ENCODE peak calls at places on chromosomes 12 and 14, in five cellular contexts. P is left kidney; Q is stimulated activated CD4-positive, alpha-beta T cell treated with anti-CD3 and anti-CD28 coated beads, Interleukin-2, amount 100 ng/mL, for 48 hours; A is H4; Y is CD4-positive, alpha-beta T cell. V is an unnamed sample.

GRCh38 chr12:122845041-122845864 is 10.0 kb downstream of the HIP1R start:
- DNase-seq in P (no peak), Q (no peak), A (no peak), Y (no peak), V (peak; percentile 65)

GRCh38 chr14:38605193-38606114 is 349.6 kb upstream of the CLEC14A start:
- DNase-seq in P (no peak), Q (no peak), A (no peak), Y (no peak), V (no peak)

GRCh38 chr14:69708586-69709169 is 58.3 kb upstream of the SRSF5 start:
- DNase-seq in P (peak; percentile 66), Q (no peak), A (peak; percentile 16), Y (peak; percentile 20), V (peak; percentile 84)

GRCh38 chr12:91852646-91853045 is 293.0 kb downstream of the BTG1 start:
- DNase-seq in P (no peak), Q (no peak), A (peak; percentile 36), Y (no peak), V (no peak)

GRCh38 chr14:70350078-70350477 is 9.4 kb downstream of the COX16 start:
- DNase-seq in P (no peak), Q (no peak), A (peak; percentile 9), Y (no peak), V (peak; percentile 80)

GRCh38 chr12:15863258-15863835 is 18.8 kb upstream of the STRAP start:
- DNase-seq in P (peak; percentile 18), Q (no peak), A (peak; percentile 32), Y (no peak), V (peak; percentile 79)

GRCh38 chr12:91990525-91990924 is 155.1 kb downstream of the BTG1 start:
- DNase-seq in P (no peak), Q (no peak), A (no peak), Y (no peak), V (no peak)

GRCh38 chr14:95507174-95507573 is 9.3 kb downstream of the SYNE3 start:
- DNase-seq in P (no peak), Q (no peak), A (peak; percentile 97), Y (no peak), V (no peak)

GRCh38 chr12:45878630-45879255 is 111.6 kb downstream of the SCAF11 start:
- DNase-seq in P (no peak), Q (no peak), A (peak; percentile 10), Y (peak; percentile 4), V (no peak)

GRCh38 chr12:121405211-121405610 is 5.3 kb downstream of the RNF34 start:
- DNase-seq in P (no peak), Q (no peak), A (no peak), Y (no peak), V (no peak)

GRCh38 chr12:92403210-92404175 is 257.8 kb upstream of the BTG1 start:
- DNase-seq in P (no peak), Q (peak; percentile 36), A (no peak), Y (peak; percentile 24), V (no peak)

V was measured in endodermal cell.